ENCODE peak calls at places on chromosomes 5 and 9, in seven cellular contexts. N is HuH-7.5, L is SJSA1, T is EL, G is H54, R is colonic mucosa, X is lower leg skin. W is an unnamed sample.

GRCh38 chr9:82757921-82758320 is 305.0 kb downstream of the RASEF start:
- DNase-seq in T (no peak), R (no peak), X (no peak), G (no peak), N (no peak), L (no peak), W (no peak)

GRCh38 chr9:120402741-120403542 is 177.0 kb downstream of the CDK5RAP2 start:
- DNase-seq in X (no peak), G (peak; percentile 94), L (peak; percentile 90), T (peak; percentile 99), N (no peak), R (no peak), W (no peak)

GRCh38 chr5:18394154-18394804 is 760.0 kb downstream of the TAF11L14 start:
- DNase-seq in X (peak; percentile 87), G (peak; percentile 50), T (peak; percentile 1), R (peak; percentile 49), L (peak; percentile 29), N (peak; percentile 18), W (peak; percentile 37)

GRCh38 chr9:757246-757881 is 84.1 kb upstream of the DMRT1 start:
- DNase-seq in R (peak; percentile 41), L (peak; percentile 33), G (peak; percentile 45), X (peak; percentile 81), T (peak; percentile 71), N (no peak), W (no peak)

GRCh38 chr5:59560553-59560952 is 333.0 kb downstream of the PDE4D start:
- DNase-seq in T (no peak), R (no peak), L (no peak), N (no peak), X (no peak), G (no peak), W (no peak)

GRCh38 chr5:69492391-69493234 is at the start of gene OCLN:
- DNase-seq in X (peak; percentile 85), R (peak; percentile 86), T (peak; percentile 57), G (peak; percentile 69), N (peak; percentile 84), L (peak; percentile 67), W (peak; percentile 23)

GRCh38 chr9:110093871-110094270 is 114.1 kb downstream of the C9orf152 start:
- DNase-seq in X (no peak), N (no peak), R (no peak), G (no peak), L (no peak), T (no peak), W (no peak)

GRCh38 chr5:84303315-84303714 is 81.4 kb downstream of the EDIL3 start:
- DNase-seq in L (no peak), T (no peak), R (no peak), G (no peak), X (no peak), N (no peak), W (no peak)

GRCh38 chr9:4147476-4148214 is 152.2 kb downstream of the GLIS3 start:
- DNase-seq in X (no peak), R (peak; percentile 32), L (no peak), G (no peak), N (no peak), T (no peak), W (no peak)

GRCh38 chr9:134205636-134206316 is 41.4 kb upstream of the RNU6ATAC start:
- DNase-seq in N (no peak), R (peak; percentile 47), X (peak; percentile 88), G (no peak), L (no peak), T (peak; percentile 32), W (peak; percentile 83)